ENCODE peak calls at places on chromosome 2, in four cellular contexts. E, L, T and B are unnamed samples.

GRCh38 chr2:99974966-99975365 is 167.4 kb downstream of the AFF3 start:
- DNase-seq in E (no peak), L (no peak), T (no peak), B (no peak)

GRCh38 chr2:2933421-2933820 is 444.2 kb downstream of the EIPR1 start:
- DNase-seq in E (no peak), L (no peak), T (peak), B (no peak)

GRCh38 chr2:173210270-173211196 is 134.9 kb downstream of the MAP3K20 start:
- DNase-seq in E (peak), L (peak), T (no peak), B (no peak)

GRCh38 chr2:44705851-44706555 is 235.5 kb upstream of the SIX3 start:
- DNase-seq in E (no peak), L (no peak), T (no peak), B (no peak)

GRCh38 chr2:213219816-213220215 is 64.4 kb upstream of the SPAG16 start:
- DNase-seq in E (no peak), L (no peak), T (no peak), B (no peak)

GRCh38 chr2:238286987-238287386 is 1.4 kb downstream of the PER2 start:
- DNase-seq in E (no peak), L (no peak), T (no peak), B (no peak)

GRCh38 chr2:62475172-62476011 is 30.6 kb downstream of the TMEM17 start:
- DNase-seq in E (no peak), L (no peak), T (no peak), B (no peak)

GRCh38 chr2:72955188-72956049 is 38.1 kb downstream of the EMX1 start:
- DNase-seq in E (no peak), L (no peak), T (no peak), B (no peak)

GRCh38 chr2:15432642-15433261 is 128.4 kb downstream of the NBAS start:
- DNase-seq in E (no peak), L (no peak), T (no peak), B (no peak)

GRCh38 chr2:181104512-181105121 is 124.2 kb downstream of the UBE2E3 start:
- DNase-seq in E (peak), L (peak), T (no peak), B (no peak)

GRCh38 chr2:42339191-42339912 is 21.7 kb downstream of the COX7A2L start:
- DNase-seq in E (no peak), L (no peak), T (no peak), B (no peak)

GRCh38 chr2:18752667-18753422 is 163.5 kb upstream of the NT5C1B start:
- DNase-seq in E (no peak), L (peak), T (no peak), B (no peak)

GRCh38 chr2:20961858-20962257 is 82.0 kb downstream of the APOB start:
- DNase-seq in E (no peak), L (no peak), T (no peak), B (no peak)

GRCh38 chr2:241598487-241598886 is 38.5 kb downstream of the THAP4 start:
- DNase-seq in E (no peak), L (no peak), T (no peak), B (no peak)

GRCh38 chr2:215839816-215840215 is 173.5 kb downstream of the MREG start:
- DNase-seq in E (no peak), L (no peak), T (no peak), B (no peak)

GRCh38 chr2:226524381-226524843 is 275.2 kb downstream of the IRS1 start:
- DNase-seq in E (peak), L (no peak), T (no peak), B (no peak)

GRCh38 chr2:54409752-54410151 is 46.4 kb upstream of the SPTBN1 start:
- DNase-seq in E (no peak), L (no peak), T (no peak), B (no peak)

GRCh38 chr2:46299365-46300263 is 2.4 kb downstream of the EPAS1 start:
- DNase-seq in E (no peak), L (peak), T (no peak), B (peak)

GRCh38 chr2:232781765-232782164 is 5.4 kb upstream of the KCNJ13 start:
- DNase-seq in E (no peak), L (no peak), T (no peak), B (no peak)

GRCh38 chr2:72024451-72025175 is 123.0 kb downstream of the CYP26B1 start:
- DNase-seq in E (no peak), L (no peak), T (peak), B (no peak)

GRCh38 chr2:150041721-150042450 is 445.6 kb downstream of the RND3 start:
- DNase-seq in E (no peak), L (no peak), T (no peak), B (no peak)